ENCODE peak calls at places on chromosomes 4 and X, in nine cellular contexts. One of them, this sample, is unnamed.

GRCh38 chr4:11480683-11481082 is 52.0 kb upstream of the HS3ST1 start:
- DNase-seq in IMR-90: peak
- DNase-seq in neuronal stem cell: no peak
- DNase-seq in heart right ventricle: peak
- DNase-seq in kidney: no peak
- DNase-seq in CD4-positive, alpha-beta T cell: no peak
- DNase-seq in pancreas: no peak
- DNase-seq in mesendoderm: no peak
- DNase-seq in psoas muscle: no peak
- DNase-seq in this sample: no peak

GRCh38 chr4:113809313-113809712 is 47.8 kb upstream of the CAMK2D start:
- DNase-seq in IMR-90: no peak
- DNase-seq in neuronal stem cell: no peak
- DNase-seq in heart right ventricle: peak
- DNase-seq in kidney: peak
- DNase-seq in CD4-positive, alpha-beta T cell: no peak
- DNase-seq in pancreas: no peak
- DNase-seq in mesendoderm: no peak
- DNase-seq in psoas muscle: no peak
- DNase-seq in this sample: no peak

GRCh38 chr4:153676984-153677383 is 7.1 kb upstream of the TLR2 start:
- DNase-seq in IMR-90: peak
- DNase-seq in neuronal stem cell: no peak
- DNase-seq in heart right ventricle: no peak
- DNase-seq in kidney: no peak
- DNase-seq in CD4-positive, alpha-beta T cell: no peak
- DNase-seq in pancreas: no peak
- DNase-seq in mesendoderm: no peak
- DNase-seq in psoas muscle: no peak
- DNase-seq in this sample: no peak

GRCh38 chr4:147842573-147842972 is 110.7 kb downstream of the ARHGAP10 start:
- DNase-seq in IMR-90: peak
- DNase-seq in neuronal stem cell: no peak
- DNase-seq in heart right ventricle: peak
- DNase-seq in kidney: no peak
- DNase-seq in CD4-positive, alpha-beta T cell: no peak
- DNase-seq in pancreas: no peak
- DNase-seq in mesendoderm: no peak
- DNase-seq in psoas muscle: peak
- DNase-seq in this sample: peak

GRCh38 chr4:120671538-120671937 is 251.0 kb downstream of the PRDM5 start:
- DNase-seq in IMR-90: no peak
- DNase-seq in neuronal stem cell: no peak
- DNase-seq in heart right ventricle: no peak
- DNase-seq in kidney: no peak
- DNase-seq in CD4-positive, alpha-beta T cell: no peak
- DNase-seq in pancreas: no peak
- DNase-seq in mesendoderm: no peak
- DNase-seq in psoas muscle: no peak
- DNase-seq in this sample: no peak

GRCh38 chr4:139853309-139853708 is 187.7 kb downstream of the MGST2 start:
- DNase-seq in IMR-90: no peak
- DNase-seq in neuronal stem cell: no peak
- DNase-seq in heart right ventricle: no peak
- DNase-seq in kidney: no peak
- DNase-seq in CD4-positive, alpha-beta T cell: no peak
- DNase-seq in pancreas: no peak
- DNase-seq in mesendoderm: peak
- DNase-seq in psoas muscle: no peak
- DNase-seq in this sample: no peak

GRCh38 chrX:22296871-22297270 is 24.2 kb downstream of the CBLL2 start:
- DNase-seq in IMR-90: no peak
- DNase-seq in neuronal stem cell: no peak
- DNase-seq in heart right ventricle: no peak
- DNase-seq in kidney: no peak
- DNase-seq in CD4-positive, alpha-beta T cell: no peak
- DNase-seq in pancreas: no peak
- DNase-seq in mesendoderm: no peak
- DNase-seq in psoas muscle: no peak
- DNase-seq in this sample: no peak

GRCh38 chrX:19889582-19890342 is 2.4 kb upstream of the SH3KBP1 start:
- DNase-seq in IMR-90: peak
- DNase-seq in neuronal stem cell: no peak
- DNase-seq in heart right ventricle: no peak
- DNase-seq in kidney: no peak
- DNase-seq in CD4-positive, alpha-beta T cell: peak
- DNase-seq in pancreas: no peak
- DNase-seq in mesendoderm: no peak
- DNase-seq in psoas muscle: no peak
- DNase-seq in this sample: no peak

GRCh38 chrX:154485150-154486051 is 1.0 kb downstream of the UBL4A start:
- DNase-seq in IMR-90: no peak
- DNase-seq in neuronal stem cell: no peak
- DNase-seq in heart right ventricle: no peak
- DNase-seq in kidney: peak
- DNase-seq in CD4-positive, alpha-beta T cell: no peak
- DNase-seq in pancreas: peak
- DNase-seq in mesendoderm: peak
- DNase-seq in psoas muscle: no peak
- DNase-seq in this sample: no peak

GRCh38 chr4:6767725-6768538 is 14.6 kb upstream of the KIAA0232 start:
- DNase-seq in IMR-90: no peak
- DNase-seq in neuronal stem cell: no peak
- DNase-seq in heart right ventricle: no peak
- DNase-seq in kidney: peak
- DNase-seq in CD4-positive, alpha-beta T cell: no peak
- DNase-seq in pancreas: no peak
- DNase-seq in mesendoderm: no peak
- DNase-seq in psoas muscle: peak
- DNase-seq in this sample: no peak

GRCh38 chr4:142402925-142403324 is 443.2 kb downstream of the INPP4B start:
- DNase-seq in IMR-90: peak
- DNase-seq in neuronal stem cell: no peak
- DNase-seq in heart right ventricle: no peak
- DNase-seq in kidney: no peak
- DNase-seq in CD4-positive, alpha-beta T cell: no peak
- DNase-seq in pancreas: no peak
- DNase-seq in mesendoderm: no peak
- DNase-seq in psoas muscle: no peak
- DNase-seq in this sample: no peak

GRCh38 chr4:125368161-125368560 is 53.4 kb downstream of the FAT4 start:
- DNase-seq in IMR-90: peak
- DNase-seq in neuronal stem cell: no peak
- DNase-seq in heart right ventricle: no peak
- DNase-seq in kidney: no peak
- DNase-seq in CD4-positive, alpha-beta T cell: no peak
- DNase-seq in pancreas: no peak
- DNase-seq in mesendoderm: no peak
- DNase-seq in psoas muscle: no peak
- DNase-seq in this sample: no peak

DNA sequence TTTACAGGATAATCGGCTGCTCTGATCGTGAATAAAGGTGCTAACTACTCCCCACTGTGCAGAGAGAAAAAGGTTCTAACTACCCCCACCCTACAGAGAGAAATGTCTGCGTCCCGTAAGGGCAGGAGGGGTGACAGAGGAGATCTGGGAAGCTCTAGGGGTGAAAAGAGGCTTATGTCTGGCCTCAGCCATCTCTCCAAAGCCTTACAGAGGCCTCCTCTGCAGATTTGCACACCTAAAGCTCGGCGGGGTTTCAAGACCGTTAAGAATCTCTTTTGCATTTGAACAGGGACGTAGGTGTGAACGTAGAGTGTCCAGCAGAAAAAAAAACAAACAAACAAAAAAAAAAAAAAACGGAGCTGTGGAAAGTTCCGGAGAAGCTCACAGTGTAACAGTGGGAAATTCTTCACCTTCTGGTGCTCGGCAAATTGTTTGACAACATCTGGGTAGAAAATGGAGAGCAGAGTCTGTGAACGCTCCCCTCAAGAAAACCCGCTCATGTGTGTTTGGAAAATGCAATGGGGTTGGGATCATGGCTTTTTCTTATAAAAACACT is 161.0 kb downstream of the SHOX start:
- DNase-seq in IMR-90: no peak
- DNase-seq in neuronal stem cell: no peak
- DNase-seq in heart right ventricle: no peak
- DNase-seq in kidney: no peak
- DNase-seq in CD4-positive, alpha-beta T cell: no peak
- DNase-seq in pancreas: no peak
- DNase-seq in mesendoderm: peak
- DNase-seq in psoas muscle: no peak
- DNase-seq in this sample: no peak
- H3K27ac ChIP-seq in IMR-90: no peak
- H3K27ac ChIP-seq in neuronal stem cell: no peak
- H3K27ac ChIP-seq in heart right ventricle: no peak
- H3K27ac ChIP-seq in kidney: no peak
- H3K27ac ChIP-seq in CD4-positive, alpha-beta T cell: no peak
- H3K27ac ChIP-seq in pancreas: no peak
- H3K27ac ChIP-seq in mesendoderm: no peak
- H3K27ac ChIP-seq in psoas muscle: no peak
- H3K27ac ChIP-seq in this sample: no peak

GRCh38 chr4:3234171-3235029 is 14.6 kb upstream of the MSANTD1 start:
- DNase-seq in IMR-90: no peak
- DNase-seq in neuronal stem cell: no peak
- DNase-seq in heart right ventricle: no peak
- DNase-seq in kidney: no peak
- DNase-seq in CD4-positive, alpha-beta T cell: no peak
- DNase-seq in pancreas: no peak
- DNase-seq in mesendoderm: no peak
- DNase-seq in psoas muscle: no peak
- DNase-seq in this sample: no peak

GRCh38 chr4:3236326-3236878 is 12.6 kb upstream of the MSANTD1 start:
- DNase-seq in IMR-90: no peak
- DNase-seq in neuronal stem cell: no peak
- DNase-seq in heart right ventricle: no peak
- DNase-seq in kidney: no peak
- DNase-seq in CD4-positive, alpha-beta T cell: no peak
- DNase-seq in pancreas: no peak
- DNase-seq in mesendoderm: no peak
- DNase-seq in psoas muscle: no peak
- DNase-seq in this sample: no peak

GRCh38 chr4:3235030-3235345 is 14.0 kb upstream of the MSANTD1 start:
- DNase-seq in IMR-90: no peak
- DNase-seq in neuronal stem cell: no peak
- DNase-seq in heart right ventricle: no peak
- DNase-seq in kidney: no peak
- DNase-seq in CD4-positive, alpha-beta T cell: no peak
- DNase-seq in pancreas: no peak
- DNase-seq in mesendoderm: no peak
- DNase-seq in psoas muscle: no peak
- DNase-seq in this sample: no peak

GRCh38 chr4:3237266-3237665 is 11.7 kb upstream of the MSANTD1 start:
- DNase-seq in IMR-90: no peak
- DNase-seq in neuronal stem cell: no peak
- DNase-seq in heart right ventricle: no peak
- DNase-seq in kidney: no peak
- DNase-seq in CD4-positive, alpha-beta T cell: no peak
- DNase-seq in pancreas: no peak
- DNase-seq in mesendoderm: no peak
- DNase-seq in psoas muscle: no peak
- DNase-seq in this sample: no peak

GRCh38 chr4:3235581-3235980 is 13.4 kb upstream of the MSANTD1 start:
- DNase-seq in IMR-90: no peak
- DNase-seq in neuronal stem cell: no peak
- DNase-seq in heart right ventricle: no peak
- DNase-seq in kidney: no peak
- DNase-seq in CD4-positive, alpha-beta T cell: no peak
- DNase-seq in pancreas: no peak
- DNase-seq in mesendoderm: no peak
- DNase-seq in psoas muscle: no peak
- DNase-seq in this sample: no peak
- H3K27ac ChIP-seq in IMR-90: no peak
- H3K27ac ChIP-seq in neuronal stem cell: no peak
- H3K27ac ChIP-seq in heart right ventricle: no peak
- H3K27ac ChIP-seq in kidney: no peak
- H3K27ac ChIP-seq in CD4-positive, alpha-beta T cell: no peak
- H3K27ac ChIP-seq in pancreas: no peak
- H3K27ac ChIP-seq in mesendoderm: no peak
- H3K27ac ChIP-seq in psoas muscle: no peak
- H3K27ac ChIP-seq in this sample: no peak

GRCh38 chr4:71609159-71609558 is 174.7 kb downstream of the GC start:
- DNase-seq in IMR-90: no peak
- DNase-seq in neuronal stem cell: no peak
- DNase-seq in heart right ventricle: no peak
- DNase-seq in kidney: no peak
- DNase-seq in CD4-positive, alpha-beta T cell: no peak
- DNase-seq in pancreas: no peak
- DNase-seq in mesendoderm: no peak
- DNase-seq in psoas muscle: no peak
- DNase-seq in this sample: no peak
- H3K27ac ChIP-seq in IMR-90: no peak
- H3K27ac ChIP-seq in neuronal stem cell: no peak
- H3K27ac ChIP-seq in heart right ventricle: no peak
- H3K27ac ChIP-seq in kidney: no peak
- H3K27ac ChIP-seq in CD4-positive, alpha-beta T cell: no peak
- H3K27ac ChIP-seq in pancreas: no peak
- H3K27ac ChIP-seq in mesendoderm: no peak
- H3K27ac ChIP-seq in psoas muscle: no peak
- H3K27ac ChIP-seq in this sample: no peak

GRCh38 chr4:75907956-75908355 is 5.7 kb upstream of the PPEF2 start:
- DNase-seq in IMR-90: no peak
- DNase-seq in neuronal stem cell: no peak
- DNase-seq in heart right ventricle: no peak
- DNase-seq in kidney: no peak
- DNase-seq in CD4-positive, alpha-beta T cell: no peak
- DNase-seq in pancreas: no peak
- DNase-seq in mesendoderm: no peak
- DNase-seq in psoas muscle: no peak
- DNase-seq in this sample: no peak

GRCh38 chr4:75908555-75908954 is 6.3 kb upstream of the PPEF2 start:
- DNase-seq in IMR-90: no peak
- DNase-seq in neuronal stem cell: no peak
- DNase-seq in heart right ventricle: no peak
- DNase-seq in kidney: no peak
- DNase-seq in CD4-positive, alpha-beta T cell: no peak
- DNase-seq in pancreas: no peak
- DNase-seq in mesendoderm: no peak
- DNase-seq in psoas muscle: no peak
- DNase-seq in this sample: no peak

GRCh38 chr4:75902352-75902751 is at the start of gene PPEF2:
- DNase-seq in IMR-90: no peak
- DNase-seq in neuronal stem cell: no peak
- DNase-seq in heart right ventricle: no peak
- DNase-seq in kidney: no peak
- DNase-seq in CD4-positive, alpha-beta T cell: no peak
- DNase-seq in pancreas: no peak
- DNase-seq in mesendoderm: no peak
- DNase-seq in psoas muscle: no peak
- DNase-seq in this sample: no peak

GRCh38 chr4:75909331-75909844 is 7.1 kb upstream of the PPEF2 start:
- DNase-seq in IMR-90: no peak
- DNase-seq in neuronal stem cell: no peak
- DNase-seq in heart right ventricle: no peak
- DNase-seq in kidney: no peak
- DNase-seq in CD4-positive, alpha-beta T cell: no peak
- DNase-seq in pancreas: no peak
- DNase-seq in mesendoderm: no peak
- DNase-seq in psoas muscle: no peak
- DNase-seq in this sample: no peak

DNA sequence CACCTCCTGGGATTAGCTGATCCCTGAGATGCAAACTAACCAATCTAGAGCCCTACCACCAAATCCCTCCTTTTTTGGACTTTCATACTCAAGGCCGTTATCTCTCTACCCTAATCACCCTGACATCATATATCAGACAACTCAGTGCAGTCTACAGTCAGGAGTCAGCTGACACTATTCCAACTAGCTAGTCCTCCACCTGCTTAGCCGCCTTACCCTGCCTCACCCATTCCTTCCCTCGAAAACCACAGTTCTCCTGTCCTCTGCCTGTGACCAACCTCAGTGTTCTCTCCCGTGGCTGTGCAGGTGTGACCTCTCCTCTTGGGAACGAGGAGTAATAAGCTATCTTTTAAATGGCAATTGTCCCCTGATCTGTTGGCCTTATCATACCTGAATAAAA is 1.8 kb upstream of the PPEF2 start:
- DNase-seq in IMR-90: no peak
- DNase-seq in neuronal stem cell: no peak
- DNase-seq in heart right ventricle: no peak
- DNase-seq in kidney: no peak
- DNase-seq in CD4-positive, alpha-beta T cell: no peak
- DNase-seq in pancreas: no peak
- DNase-seq in mesendoderm: no peak
- DNase-seq in psoas muscle: no peak
- DNase-seq in this sample: no peak
- H3K27ac ChIP-seq in IMR-90: no peak
- H3K27ac ChIP-seq in neuronal stem cell: no peak
- H3K27ac ChIP-seq in heart right ventricle: no peak
- H3K27ac ChIP-seq in kidney: no peak
- H3K27ac ChIP-seq in CD4-positive, alpha-beta T cell: no peak
- H3K27ac ChIP-seq in pancreas: no peak
- H3K27ac ChIP-seq in mesendoderm: no peak
- H3K27ac ChIP-seq in psoas muscle: no peak
- H3K27ac ChIP-seq in this sample: no peak